ENCODE peak calls at places on chromosomes 5 and 9, in six cellular contexts. V is neuronal stem cell, M is ovary, R is left lung, L is lower lobe of right lung, C is cardiac muscle cell. G is an unnamed sample. For H3K4me1 and H3K9me3, the result is how much of the 10 kb centered on the place peaks cover.

GRCh38 chr9:31790720-31791119 is 593.7 kb upstream of the ACO1 start:
- DNase-seq in V (no peak), M (no peak), R (no peak), L (no peak), C (no peak), G (no peak)

GRCh38 chr5:29930316-29930715 is 1263.2 kb upstream of the CDH6 start:
- DNase-seq in V (no peak), M (no peak), R (no peak), L (no peak), C (no peak), G (no peak)

GRCh38 chr9:106486685-106487084 is 376.3 kb upstream of the ZNF462 start:
- DNase-seq in V (no peak), M (no peak), R (no peak), L (no peak), C (no peak), G (no peak)

GRCh38 chr9:37283730-37284235 is 138.7 kb upstream of the GRHPR start:
- DNase-seq in V (no peak), M (no peak), R (no peak), L (no peak), C (no peak), G (no peak)

GRCh38 chr5:52767766-52768480 is 19.8 kb upstream of the ITGA1 start:
- DNase-seq in V (no peak), M (no peak), R (no peak), L (no peak), C (no peak), G (no peak)

GRCh38 chr9:38062498-38063362 is 6.3 kb downstream of the SHB start:
- DNase-seq in V (no peak), M (no peak), R (peak), L (no peak), C (no peak), G (no peak)

GRCh38 chr5:93915142-93915553 is 173.7 kb upstream of the POU5F2 start:
- DNase-seq in V (no peak), M (no peak), R (no peak), L (no peak), C (peak), G (no peak)

GRCh38 chr5:81070561-81070960 is 110.4 kb downstream of the RASGRF2 start:
- DNase-seq in V (no peak), M (no peak), R (no peak), L (no peak), C (no peak), G (no peak)

GRCh38 chr5:120609570-120609969 is 145.5 kb downstream of the PRR16 start:
- DNase-seq in V (no peak), M (no peak), R (no peak), L (no peak), C (no peak), G (no peak)

GRCh38 chr5:1552469-1553255 is 28.9 kb upstream of the LPCAT1 start:
- DNase-seq in V (peak), M (no peak), R (no peak), L (no peak), C (no peak), G (no peak)

GRCh38 chr5:159458217-159458711 is 128.0 kb upstream of the IL12B start:
- DNase-seq in V (no peak), M (no peak), R (no peak), L (no peak), C (no peak), G (no peak)

GRCh38 chr9:119884411-119884810 is 515.2 kb upstream of the BRINP1 start:
- DNase-seq in V (no peak), M (no peak), R (no peak), L (no peak), C (no peak), G (no peak)

GRCh38 chr5:79611046-79611829 is 1.0 kb upstream of the TENT2 start:
- DNase-seq in V (no peak), M (no peak), R (no peak), L (no peak), C (no peak), G (no peak)

GRCh38 chr9:121972501-121972981 is 120.6 kb downstream of the TTLL11 start:
- DNase-seq in V (no peak), M (no peak), R (peak), L (peak), C (no peak), G (peak)

DNA sequence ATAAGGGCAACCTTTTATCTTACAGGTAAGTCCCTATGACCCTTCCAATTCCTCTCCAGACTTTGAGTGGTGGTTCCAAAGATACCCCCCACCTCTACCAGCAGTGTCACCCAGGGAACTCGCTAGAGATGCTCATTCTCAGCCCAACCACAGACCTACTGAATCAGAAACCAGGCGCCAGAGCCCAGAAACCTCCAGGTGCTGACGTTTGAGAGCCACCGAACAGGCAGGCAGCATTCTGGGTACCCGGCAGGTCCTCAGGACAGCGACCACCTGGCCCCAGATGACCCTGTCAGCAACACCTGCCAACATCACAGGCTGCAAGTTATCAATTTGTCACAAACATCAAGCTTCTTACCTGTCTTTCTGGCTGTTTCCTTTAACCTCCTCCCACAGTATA is 19.5 kb downstream of the RAPGEF1 start:
- DNase-seq in V (no peak), M (no peak), R (no peak), L (no peak), C (no peak), G (no peak)
- H3K4me1 ChIP-seq in V (under half), M (under half), R (half or more), L (half or more), C (under half), G (under half)

GRCh38 chr5:166369817-166370216 is 1921.6 kb upstream of the WWC1 start:
- DNase-seq in V (no peak), M (no peak), R (no peak), L (no peak), C (no peak), G (no peak)
- H3K9me3 ChIP-seq in V (under half), M (under half), R (under half), L (under half), C (under half), G (under half)

DNA sequence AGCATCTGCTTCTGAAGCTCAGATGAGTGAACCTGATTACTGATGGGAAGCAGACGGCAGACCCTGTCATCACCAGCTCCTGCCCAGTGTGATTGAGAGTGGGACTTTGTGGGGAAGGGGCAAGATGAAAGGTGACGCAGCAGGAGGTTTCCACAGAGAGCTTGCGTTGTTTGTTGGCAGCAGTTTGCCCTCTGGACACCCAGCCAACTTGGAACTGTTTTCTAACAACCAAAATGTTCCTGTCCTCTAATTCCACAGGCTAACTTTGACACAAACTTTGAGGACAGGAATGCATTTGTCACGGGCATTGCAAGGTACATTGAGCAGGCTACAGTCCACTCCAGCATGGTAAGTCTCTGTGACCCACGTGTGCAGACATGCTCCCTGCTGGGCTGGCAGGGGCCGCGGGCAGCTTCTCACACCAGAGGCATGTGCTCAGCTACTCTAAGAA is 20.9 kb downstream of the CYFIP2 start:
- DNase-seq in V (no peak), M (no peak), R (no peak), L (no peak), C (peak), G (no peak)
- H3K4me1 ChIP-seq in V (under half), M (under half), R (under half), L (under half), C (half or more), G (under half)

DNA sequence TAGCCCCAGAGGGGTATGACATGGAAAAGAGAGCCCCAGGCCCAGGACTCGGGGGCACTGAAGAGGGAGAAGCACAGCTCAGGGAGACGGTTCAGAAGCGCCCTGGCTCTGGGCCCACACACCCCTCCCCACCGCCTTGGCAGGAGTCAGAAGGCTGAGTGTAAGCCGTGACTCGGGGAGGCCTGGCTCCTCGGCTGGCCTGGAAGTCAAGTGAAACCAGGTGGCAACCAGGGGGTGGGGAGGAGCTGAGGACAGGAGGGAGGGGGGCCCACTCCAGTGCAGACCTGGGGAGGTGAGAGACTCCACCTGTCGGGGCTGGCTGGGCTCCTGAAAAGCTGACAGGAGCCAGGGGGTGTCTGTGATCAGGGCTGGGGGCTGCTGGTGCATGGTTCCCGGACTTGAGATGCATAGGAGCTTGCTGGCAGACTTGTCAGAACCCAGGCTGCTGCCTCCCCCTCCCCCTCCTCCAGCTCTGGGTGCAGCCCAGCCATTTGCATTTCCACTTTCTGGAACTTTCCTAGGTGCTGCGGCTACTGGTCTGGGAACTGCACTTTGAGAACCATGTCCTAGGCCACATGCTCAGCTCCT is 150.2 kb upstream of the PHYKPL start:
- DNase-seq in V (no peak), M (no peak), R (peak), L (no peak), C (no peak), G (no peak)
- H3K9me3 ChIP-seq in V (under half), M (under half), R (under half), L (under half), C (under half), G (under half)

GRCh38 chr5:69492391-69493234 is at the start of gene OCLN:
- DNase-seq in V (peak), M (no peak), R (peak), L (peak), C (peak), G (peak)
- H3K4me1 ChIP-seq in V (under half), M (under half), R (under half), L (under half), C (under half), G (under half)

GRCh38 chr5:25975881-25976280 is 1062.5 kb downstream of the CDH9 start:
- DNase-seq in V (no peak), M (no peak), R (no peak), L (no peak), C (no peak), G (no peak)

GRCh38 chr5:25979086-25979485 is 1059.3 kb downstream of the CDH9 start:
- DNase-seq in V (no peak), M (no peak), R (no peak), L (no peak), C (no peak), G (no peak)
- H3K9me3 ChIP-seq in V (under half), M (under half), R (under half), L (under half), C (under half), G (under half)

GRCh38 chr9:128885798-128886197 is 3.9 kb downstream of the LRRC8A start:
- DNase-seq in V (no peak), M (no peak), R (no peak), L (no peak), C (no peak), G (no peak)
- H3K4me1 ChIP-seq in V (under half), M (under half), R (half or more), L (half or more), C (under half), G (under half)

GRCh38 chr9:138060881-138061280 is 183.3 kb downstream of the CACNA1B start:
- DNase-seq in V (no peak), M (no peak), R (peak), L (no peak), C (no peak), G (no peak)
- H3K9me3 ChIP-seq in V (under half), M (under half), R (under half), L (under half), C (under half), G (under half)